ENCODE peak calls at places on chromosomes 12 and 14, in nine cellular contexts. One of them, this sample, is unnamed.

GRCh38 chr12:130463818-130464663 is 126.4 kb downstream of the PIWIL1 start:
- DNase-seq in IMR-90: no peak
- DNase-seq in CD8-positive, alpha-beta T cell: no peak
- DNase-seq in MM.1S: no peak
- DNase-seq in H9: no peak
- DNase-seq in pancreas: no peak
- DNase-seq in left lung: no peak
- DNase-seq in H1: no peak
- DNase-seq in HepG2: no peak
- DNase-seq in this sample: no peak

GRCh38 chr14:80634106-80634758 is 307.3 kb downstream of the CEP128 start:
- DNase-seq in IMR-90: no peak
- DNase-seq in CD8-positive, alpha-beta T cell: no peak
- DNase-seq in MM.1S: no peak
- DNase-seq in H9: no peak
- DNase-seq in pancreas: no peak
- DNase-seq in left lung: no peak
- DNase-seq in H1: no peak
- DNase-seq in HepG2: no peak
- DNase-seq in this sample: peak; percentile 63

GRCh38 chr14:61476737-61477410 is 155.5 kb downstream of the PRKCH start:
- DNase-seq in IMR-90: peak; percentile 99
- DNase-seq in CD8-positive, alpha-beta T cell: peak; percentile 52
- DNase-seq in MM.1S: no peak
- DNase-seq in H9: no peak
- DNase-seq in pancreas: no peak
- DNase-seq in left lung: no peak
- DNase-seq in H1: no peak
- DNase-seq in HepG2: no peak
- DNase-seq in this sample: peak; percentile 68

GRCh38 chr14:68656452-68656851 is 136.4 kb downstream of the ZFP36L1 start:
- DNase-seq in IMR-90: no peak
- DNase-seq in CD8-positive, alpha-beta T cell: no peak
- DNase-seq in MM.1S: no peak
- DNase-seq in H9: peak; percentile 20
- DNase-seq in pancreas: peak; percentile 10
- DNase-seq in left lung: no peak
- DNase-seq in H1: no peak
- DNase-seq in HepG2: no peak
- DNase-seq in this sample: no peak

GRCh38 chr12:53791735-53792326 is 40.1 kb upstream of the CISTR start:
- DNase-seq in IMR-90: no peak
- DNase-seq in CD8-positive, alpha-beta T cell: peak; percentile 2
- DNase-seq in MM.1S: peak; percentile 20
- DNase-seq in H9: peak; percentile 80
- DNase-seq in pancreas: no peak
- DNase-seq in left lung: no peak
- DNase-seq in H1: peak; percentile 2
- DNase-seq in HepG2: no peak
- DNase-seq in this sample: no peak

GRCh38 chr12:39571351-39571750 is 48.3 kb downstream of the ABCD2 start:
- DNase-seq in IMR-90: no peak
- DNase-seq in CD8-positive, alpha-beta T cell: no peak
- DNase-seq in MM.1S: no peak
- DNase-seq in H9: no peak
- DNase-seq in pancreas: no peak
- DNase-seq in left lung: no peak
- DNase-seq in H1: no peak
- DNase-seq in HepG2: no peak
- DNase-seq in this sample: no peak

GRCh38 chr14:65750906-65751305 is 338.4 kb downstream of the FUT8 start:
- DNase-seq in IMR-90: no peak
- DNase-seq in CD8-positive, alpha-beta T cell: no peak
- DNase-seq in MM.1S: no peak
- DNase-seq in H9: no peak
- DNase-seq in pancreas: no peak
- DNase-seq in left lung: no peak
- DNase-seq in H1: no peak
- DNase-seq in HepG2: no peak
- DNase-seq in this sample: no peak

GRCh38 chr14:39025810-39026627 is 77.0 kb downstream of the SEC23A start:
- DNase-seq in IMR-90: no peak
- DNase-seq in CD8-positive, alpha-beta T cell: no peak
- DNase-seq in MM.1S: no peak
- DNase-seq in H9: no peak
- DNase-seq in pancreas: no peak
- DNase-seq in left lung: no peak
- DNase-seq in H1: no peak
- DNase-seq in HepG2: peak; percentile 87
- DNase-seq in this sample: no peak

GRCh38 chr14:61355892-61356325 is 34.5 kb downstream of the PRKCH start:
- DNase-seq in IMR-90: peak; percentile 11
- DNase-seq in CD8-positive, alpha-beta T cell: no peak
- DNase-seq in MM.1S: no peak
- DNase-seq in H9: peak; percentile 72
- DNase-seq in pancreas: peak; percentile 37
- DNase-seq in left lung: no peak
- DNase-seq in H1: peak; percentile 54
- DNase-seq in HepG2: peak; percentile 1
- DNase-seq in this sample: peak; percentile 92

GRCh38 chr12:12683725-12684124 is 12.3 kb downstream of the GPR19 start:
- DNase-seq in IMR-90: no peak
- DNase-seq in CD8-positive, alpha-beta T cell: no peak
- DNase-seq in MM.1S: no peak
- DNase-seq in H9: no peak
- DNase-seq in pancreas: no peak
- DNase-seq in left lung: no peak
- DNase-seq in H1: no peak
- DNase-seq in HepG2: no peak
- DNase-seq in this sample: no peak

GRCh38 chr12:14960548-14961465 is 594 bp downstream of the ARHGDIB start:
- DNase-seq in IMR-90: peak; percentile 36
- DNase-seq in CD8-positive, alpha-beta T cell: peak; percentile 37
- DNase-seq in MM.1S: peak; percentile 41
- DNase-seq in H9: no peak
- DNase-seq in pancreas: no peak
- DNase-seq in left lung: no peak
- DNase-seq in H1: no peak
- DNase-seq in HepG2: no peak
- DNase-seq in this sample: peak; percentile 82
- TF ChIP-seq CTCF in IMR-90: no peak
- TF ChIP-seq CTCF in CD8-positive, alpha-beta T cell: no peak
- TF ChIP-seq CTCF in MM.1S: no peak
- TF ChIP-seq CTCF in H9: no peak
- TF ChIP-seq CTCF in pancreas: no peak
- TF ChIP-seq CTCF in left lung: no peak
- TF ChIP-seq CTCF in H1: no peak
- TF ChIP-seq CTCF in HepG2: no peak
- TF ChIP-seq CTCF in this sample: peak; percentile 34

GRCh38 chr12:11477110-11477509 is 81.7 kb upstream of the PRB2 start:
- DNase-seq in IMR-90: no peak
- DNase-seq in CD8-positive, alpha-beta T cell: no peak
- DNase-seq in MM.1S: no peak
- DNase-seq in H9: no peak
- DNase-seq in pancreas: no peak
- DNase-seq in left lung: no peak
- DNase-seq in H1: no peak
- DNase-seq in HepG2: no peak
- DNase-seq in this sample: no peak
- H3K4me1 ChIP-seq in IMR-90: no peaks in the 10 kb centered on the region
- H3K4me1 ChIP-seq in CD8-positive, alpha-beta T cell: no peaks in the 10 kb centered on the region
- H3K4me1 ChIP-seq in MM.1S: no peaks in the 10 kb centered on the region
- H3K4me1 ChIP-seq in H9: no peaks in the 10 kb centered on the region
- H3K4me1 ChIP-seq in pancreas: no peaks in the 10 kb centered on the region
- H3K4me1 ChIP-seq in left lung: no peaks in the 10 kb centered on the region
- H3K4me1 ChIP-seq in H1: no peaks in the 10 kb centered on the region
- H3K4me1 ChIP-seq in HepG2: no peaks in the 10 kb centered on the region
- H3K4me1 ChIP-seq in this sample: no peaks in the 10 kb centered on the region

DNA sequence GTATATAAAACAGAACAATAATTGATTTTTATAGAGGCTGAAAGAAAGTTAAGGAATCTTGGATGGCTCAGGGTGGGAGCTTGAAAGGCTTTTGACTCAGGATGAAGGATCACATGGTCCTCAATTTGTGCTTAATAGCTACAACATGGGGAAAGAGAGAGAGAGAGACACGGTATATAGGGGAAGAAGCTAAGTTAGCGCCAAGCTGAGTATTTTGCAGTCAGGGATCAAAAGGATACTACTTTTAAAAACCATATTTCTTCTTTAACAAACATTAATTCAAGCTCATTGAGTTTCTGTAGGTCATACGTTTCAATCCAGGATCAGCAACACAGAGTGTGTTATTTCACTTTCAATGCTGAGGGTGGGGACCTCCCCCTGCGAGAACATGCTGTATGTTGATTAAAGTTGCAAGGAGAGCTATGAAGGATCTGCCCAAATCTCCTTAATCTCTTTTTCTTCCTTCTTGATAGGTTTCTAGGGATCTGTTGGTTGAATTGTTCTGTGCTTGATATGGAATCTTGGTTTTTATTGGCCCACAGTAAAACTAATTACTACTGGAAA is 133.1 kb upstream of the NUDT4 start:
- DNase-seq in IMR-90: no peak
- DNase-seq in CD8-positive, alpha-beta T cell: no peak
- DNase-seq in MM.1S: peak; percentile 49
- DNase-seq in H9: no peak
- DNase-seq in pancreas: no peak
- DNase-seq in left lung: no peak
- DNase-seq in H1: no peak
- DNase-seq in HepG2: no peak
- DNase-seq in this sample: no peak
- H3K27ac ChIP-seq in IMR-90: no peak overlapping the region
- H3K27ac ChIP-seq in CD8-positive, alpha-beta T cell: peak overlapping the region; percentile 5
- H3K27ac ChIP-seq in MM.1S: peak overlapping the region; percentile 69
- H3K27ac ChIP-seq in H9: no peak overlapping the region
- H3K27ac ChIP-seq in pancreas: no peak overlapping the region
- H3K27ac ChIP-seq in left lung: peak overlapping the region; percentile 19
- H3K27ac ChIP-seq in H1: no peak overlapping the region
- H3K27ac ChIP-seq in HepG2: peak overlapping the region; percentile 41
- H3K27ac ChIP-seq in this sample: no peak overlapping the region

GRCh38 chr14:104651876-104652260 is 37.5 kb upstream of the INF2 start:
- DNase-seq in IMR-90: no peak
- DNase-seq in CD8-positive, alpha-beta T cell: no peak
- DNase-seq in MM.1S: no peak
- DNase-seq in H9: peak; percentile 52
- DNase-seq in pancreas: no peak
- DNase-seq in left lung: no peak
- DNase-seq in H1: no peak
- DNase-seq in HepG2: no peak
- DNase-seq in this sample: no peak
- TF ChIP-seq CTCF in IMR-90: no peak
- TF ChIP-seq CTCF in CD8-positive, alpha-beta T cell: no peak
- TF ChIP-seq CTCF in MM.1S: no peak
- TF ChIP-seq CTCF in H9: peak; percentile 55
- TF ChIP-seq CTCF in pancreas: no peak
- TF ChIP-seq CTCF in left lung: no peak
- TF ChIP-seq CTCF in H1: peak; percentile 37
- TF ChIP-seq CTCF in HepG2: peak; percentile 28
- TF ChIP-seq CTCF in this sample: no peak

This sample was measured in foreskin keratinocyte.